ENCODE peak calls at places on chromosomes 6 and 20, in four cellular contexts. T is SK-N-SH, I is K562, C is GM12878. F is an unnamed sample.

GRCh38 chr20:40016359-40016758 is 672.7 kb downstream of the MAFB start:
- DNase-seq in T (no peak), C (no peak), I (no peak), F (no peak)

GRCh38 chr6:36949636-36950035 is 4.9 kb upstream of the PI16 start:
- DNase-seq in C (no peak), T (no peak), I (no peak), F (no peak)

GRCh38 chr6:158765509-158766068 is 53.6 kb downstream of the EZR start:
- DNase-seq in T (no peak), C (no peak), I (no peak), F (no peak)

GRCh38 chr20:9413001-9413400 is 101.4 kb upstream of the LAMP5 start:
- DNase-seq in T (no peak), I (no peak), C (no peak), F (no peak)

GRCh38 chr6:89462503-89462902 is 29.6 kb downstream of the ANKRD6 start:
- DNase-seq in T (no peak), C (no peak), I (no peak), F (no peak)

GRCh38 chr6:108008363-108008762 is 50.4 kb upstream of the SEC63 start:
- DNase-seq in I (no peak), T (no peak), C (no peak), F (no peak)

GRCh38 chr20:53895385-53895755 is 175.0 kb downstream of the BCAS1 start:
- DNase-seq in T (no peak), C (no peak), I (no peak), F (no peak)

GRCh38 chr20:11849976-11850670 is 67.6 kb upstream of the BTBD3 start:
- DNase-seq in T (no peak), C (no peak), I (no peak), F (no peak)

GRCh38 chr6:130906736-130907381 is 79.7 kb downstream of the SMLR1 start:
- DNase-seq in I (no peak), C (no peak), T (no peak), F (no peak)

GRCh38 chr20:35698298-35699126 is 640 bp downstream of the NFS1 start:
- DNase-seq in T (peak), C (no peak), I (peak), F (no peak)

GRCh38 chr6:72617721-72618120 is 4.1 kb upstream of the KCNQ5 start:
- DNase-seq in C (no peak), T (no peak), I (no peak), F (no peak)

GRCh38 chr6:56199956-56200355 is 47.4 kb downstream of the COL21A1 start:
- DNase-seq in I (no peak), C (no peak), T (no peak), F (no peak)

GRCh38 chr6:142737368-142738060 is 207.5 kb downstream of the HIVEP2 start:
- DNase-seq in I (no peak), C (no peak), T (no peak), F (no peak)

GRCh38 chr20:32438331-32438858 is 80.3 kb downstream of the ASXL1 start:
- DNase-seq in I (no peak), C (no peak), T (no peak), F (no peak)

GRCh38 chr6:109339906-109340678 is 42.2 kb downstream of the CD164 start:
- DNase-seq in C (no peak), I (peak), T (no peak), F (no peak)

GRCh38 chr6:2731281-2731909 is 19.3 kb downstream of the MYLK4 start:
- DNase-seq in C (no peak), T (no peak), I (no peak), F (peak)

GRCh38 chr6:69696273-69696672 is 100.5 kb downstream of the LMBRD1 start:
- DNase-seq in I (no peak), C (no peak), T (no peak), F (no peak)

GRCh38 chr6:12555267-12555666 is 161.3 kb upstream of the PHACTR1 start:
- DNase-seq in T (no peak), I (no peak), C (no peak), F (no peak)

GRCh38 chr6:68778356-68779020 is 143.4 kb downstream of the ADGRB3 start:
- DNase-seq in I (peak), C (no peak), T (peak), F (peak)

GRCh38 chr6:46815130-46815529 is 21.9 kb downstream of the MEP1A start:
- DNase-seq in I (no peak), C (no peak), T (no peak), F (no peak)

GRCh38 chr6:122712093-122712863 is 67.2 kb upstream of the FABP7 start:
- DNase-seq in I (peak), T (no peak), C (no peak), F (no peak)

GRCh38 chr6:30781697-30782424 is 37.5 kb upstream of the IER3 start:
- DNase-seq in I (peak), C (peak), T (peak), F (no peak)
- TF ChIP-seq USF1 in I (peak), C (no peak), T (peak), F (no peak)

GRCh38 chr6:33171096-33171888 is 21.0 kb downstream of the COL11A2 start:
- DNase-seq in T (no peak), I (no peak), C (no peak), F (no peak)

GRCh38 chr6:33168624-33169023 is 23.6 kb downstream of the COL11A2 start:
- DNase-seq in C (no peak), I (no peak), T (no peak), F (no peak)

GRCh38 chr6:33168202-33168601 is 24.1 kb downstream of the COL11A2 start:
- DNase-seq in C (no peak), I (no peak), T (no peak), F (no peak)

GRCh38 chr6:33170176-33171095 is 21.8 kb downstream of the COL11A2 start:
- DNase-seq in I (no peak), T (peak), C (peak), F (no peak)

GRCh38 chr6:33169286-33170175 is 22.7 kb downstream of the COL11A2 start:
- DNase-seq in I (no peak), T (no peak), C (no peak), F (no peak)
- TF ChIP-seq USF1 in I (no peak), T (no peak), C (no peak), F (no peak)

GRCh38 chr6:134080171-134080795 is 27.9 kb upstream of the SLC2A12 start:
- DNase-seq in C (no peak), T (no peak), I (no peak), F (no peak)

GRCh38 chr6:134079406-134079921 is 27.0 kb upstream of the SLC2A12 start:
- DNase-seq in T (no peak), C (no peak), I (no peak), F (no peak)

GRCh38 chr6:134078166-134078565 is 25.7 kb upstream of the SLC2A12 start:
- DNase-seq in I (no peak), C (no peak), T (no peak), F (no peak)

GRCh38 chr6:134082191-134082590 is 29.8 kb upstream of the SLC2A12 start:
- DNase-seq in I (no peak), C (no peak), T (no peak), F (no peak)

DNA sequence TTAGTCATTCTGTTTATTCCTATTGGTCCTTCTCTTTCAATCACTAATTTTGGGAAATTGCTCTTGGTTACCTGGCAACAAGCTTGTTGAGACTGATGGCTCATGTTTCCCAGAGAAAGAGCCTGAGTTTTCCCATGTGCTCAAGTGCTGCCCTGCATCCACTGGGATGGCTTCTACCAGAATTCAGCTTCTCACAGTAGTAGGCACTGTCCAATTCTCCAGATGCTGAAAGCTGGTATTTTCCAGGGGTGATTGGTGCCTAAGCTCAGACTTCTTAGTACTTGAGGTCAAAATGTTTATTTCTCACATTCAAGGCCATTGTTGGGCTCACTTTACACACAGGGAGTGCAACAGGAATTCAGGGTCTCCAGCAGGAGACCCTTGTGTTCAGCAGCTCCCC is 29.1 kb upstream of the SLC2A12 start:
- DNase-seq in C (no peak), I (no peak), T (no peak), F (no peak)
- TF ChIP-seq USF1 in C (no peak), I (no peak), T (no peak), F (no peak)

DNA sequence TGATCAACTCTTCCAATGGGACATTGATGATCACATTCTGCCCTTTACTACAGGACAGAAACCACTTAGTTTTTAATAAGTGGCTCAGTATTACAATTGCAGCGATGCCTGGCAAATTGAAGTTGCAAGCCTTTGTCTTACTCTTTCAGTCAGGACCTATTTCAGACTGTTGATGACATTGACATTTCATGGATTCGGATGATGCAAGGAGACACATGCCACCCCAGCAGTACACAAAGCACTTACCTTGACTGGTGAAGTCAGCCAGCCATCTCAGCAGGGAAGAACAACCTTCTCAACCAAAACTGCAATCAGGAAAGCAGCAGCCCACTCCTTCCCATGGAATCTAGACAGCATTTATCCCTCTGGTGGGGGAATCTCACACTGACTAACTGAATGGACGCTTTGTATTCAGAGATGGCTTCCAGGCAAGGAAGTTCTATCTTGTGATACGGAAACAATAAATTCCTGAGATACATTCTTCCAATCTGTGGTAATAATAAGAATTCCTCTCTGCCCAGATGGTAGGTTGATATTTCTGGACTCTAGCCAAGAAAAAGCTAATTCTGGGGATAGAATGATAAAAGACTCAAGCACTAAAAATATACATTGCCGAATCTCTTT is 24.8 kb downstream of the NFYA start:
- DNase-seq in I (no peak), C (no peak), T (no peak), F (no peak)
- TF ChIP-seq USF1 in I (no peak), C (no peak), T (no peak), F (no peak)

GRCh38 chr6:137659871-137660270 is 165.7 kb upstream of the OLIG3 start:
- DNase-seq in I (no peak), C (no peak), T (no peak), F (no peak)
- TF ChIP-seq USF1 in I (no peak), C (no peak), T (no peak), F (no peak)

GRCh38 chr20:42979720-42980119 is 210.0 kb downstream of the PTPRT start:
- DNase-seq in C (no peak), I (no peak), T (no peak), F (no peak)
- TF ChIP-seq USF1 in C (no peak), I (no peak), T (no peak), F (no peak)

DNA sequence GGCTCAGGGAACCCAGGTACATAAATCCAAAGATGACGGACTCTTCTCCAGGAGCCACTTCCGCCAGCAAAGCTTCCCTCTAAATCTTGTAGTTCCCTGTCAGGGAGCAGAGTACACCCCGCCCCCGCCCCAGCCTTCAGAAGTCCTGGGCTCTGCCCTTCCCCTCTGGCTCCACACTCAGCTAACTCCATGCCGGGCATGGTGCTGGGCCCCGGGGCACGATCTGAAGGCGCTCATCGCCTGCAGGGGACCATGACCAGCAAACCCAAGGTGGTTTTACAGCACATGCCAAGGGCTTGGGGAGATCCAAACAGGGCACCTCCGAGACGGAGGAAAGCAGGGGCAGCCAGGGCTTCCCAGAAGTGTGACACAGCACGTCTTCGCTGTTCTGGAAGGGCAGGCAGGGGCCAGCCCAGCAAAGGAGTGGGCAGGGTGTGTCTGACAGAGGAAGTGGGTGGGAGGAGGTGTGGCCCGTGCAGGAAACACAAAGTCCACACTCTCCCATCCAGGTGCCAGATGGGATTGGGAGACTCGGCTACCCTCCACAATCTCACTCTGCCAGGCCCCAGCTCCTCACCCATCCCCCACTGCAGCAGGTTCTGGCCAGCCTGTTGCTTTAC is 41.6 kb upstream of the SLC22A2 start:
- DNase-seq in T (no peak), C (no peak), I (peak), F (no peak)
- TF ChIP-seq USF1 in T (no peak), C (no peak), I (no peak), F (no peak)

GRCh38 chr6:16511723-16512584 is 249.3 kb downstream of the ATXN1 start:
- DNase-seq in C (peak), I (no peak), T (no peak), F (no peak)
- TF ChIP-seq USF1 in C (no peak), I (no peak), T (no peak), F (no peak)

F was measured in WTC11.